ENCODE peak calls at places on chromosome 22, in five cellular contexts. J is Peyer's patch, W is psoas muscle, K is gastrocnemius medialis, S is right lobe of liver. N is an unnamed sample. For H3K4me1, the result is how much of the 10 kb centered on the place peaks cover.

GRCh38 chr22:28017859-28018258 is 98.8 kb upstream of the PITPNB start:
- DNase-seq in J (peak), W (peak), K (peak), S (no peak), N (no peak)

GRCh38 chr22:25726241-25726640 is 15.7 kb upstream of the MYO18B start:
- DNase-seq in J (peak), W (no peak), K (no peak), S (no peak), N (no peak)

GRCh38 chr22:48665286-48666010 is 1162.2 kb downstream of the BRD1 start:
- DNase-seq in J (no peak), W (peak), K (no peak), S (no peak), N (no peak)

GRCh38 chr22:49018601-49019000 is 809.1 kb downstream of the BRD1 start:
- DNase-seq in J (peak), W (no peak), K (no peak), S (no peak), N (no peak)

GRCh38 chr22:27997538-27997937 is 78.5 kb upstream of the PITPNB start:
- DNase-seq in J (no peak), W (peak), K (peak), S (peak), N (no peak)

GRCh38 chr22:41531422-41531727 is 12.9 kb downstream of the POLR3H start:
- DNase-seq in J (no peak), W (no peak), K (no peak), S (no peak), N (no peak)

GRCh38 chr22:28773461-28773867 is 969 bp downstream of the CCDC117 start:
- DNase-seq in J (no peak), W (no peak), K (no peak), S (no peak), N (no peak)

GRCh38 chr22:25383278-25383820 is 163.9 kb downstream of the CRYBB2 start:
- DNase-seq in J (no peak), W (no peak), K (no peak), S (no peak), N (no peak)

GRCh38 chr22:20441631-20442484 is 4.2 kb upstream of the SCARF2 start:
- DNase-seq in J (no peak), W (peak), K (no peak), S (peak), N (no peak)

GRCh38 chr22:22798232-22798616 is 89.4 kb upstream of the IGLL5 start:
- DNase-seq in J (no peak), W (no peak), K (no peak), S (no peak), N (no peak)

GRCh38 chr22:42282252-42282942 is 11.9 kb upstream of the TCF20 start:
- DNase-seq in J (peak), W (peak), K (no peak), S (peak), N (no peak)

GRCh38 chr22:46979506-46979905 is 217.1 kb downstream of the TBC1D22A start:
- DNase-seq in J (no peak), W (no peak), K (no peak), S (no peak), N (no peak)

GRCh38 chr22:48346911-48347310 is 1480.8 kb downstream of the BRD1 start:
- DNase-seq in J (no peak), W (peak), K (no peak), S (no peak), N (no peak)

GRCh38 chr22:36964110-36964509 is 50.7 kb downstream of the CSF2RB start:
- DNase-seq in J (no peak), W (no peak), K (no peak), S (no peak), N (no peak)

GRCh38 chr22:48301421-48301820 is 1526.3 kb downstream of the BRD1 start:
- DNase-seq in J (no peak), W (no peak), K (no peak), S (no peak), N (no peak)

GRCh38 chr22:39003165-39003638 is 10.9 kb upstream of the APOBEC3C start:
- DNase-seq in J (peak), W (peak), K (peak), S (peak), N (peak)

GRCh38 chr22:49268924-49269323 is 558.7 kb downstream of the BRD1 start:
- DNase-seq in J (no peak), W (no peak), K (no peak), S (no peak), N (no peak)

GRCh38 chr22:49004484-49005399 is 822.9 kb downstream of the BRD1 start:
- DNase-seq in J (peak), W (peak), K (no peak), S (no peak), N (no peak)

GRCh38 chr22:38218661-38219331 is 17.0 kb downstream of the MAFF start:
- DNase-seq in J (peak), W (peak), K (peak), S (peak), N (peak)

GRCh38 chr22:22770280-22770871 is 117.2 kb upstream of the IGLL5 start:
- DNase-seq in J (peak), W (no peak), K (no peak), S (peak), N (no peak)

GRCh38 chr22:39207141-39208012 is 37.4 kb downstream of the PDGFB start:
- DNase-seq in J (peak), W (no peak), K (no peak), S (no peak), N (no peak)

GRCh38 chr22:22113701-22114100 is 130.9 kb upstream of the VPREB1 start:
- DNase-seq in J (no peak), W (no peak), K (no peak), S (no peak), N (no peak)

GRCh38 chr22:42515896-42516295 is 3.7 kb downstream of the RRP7A start:
- DNase-seq in J (no peak), W (no peak), K (no peak), S (peak), N (no peak)

GRCh38 chr22:23203452-23204124 is 23.3 kb downstream of the BCR start:
- DNase-seq in J (no peak), W (no peak), K (no peak), S (no peak), N (no peak)

GRCh38 chr22:21568207-21569075 is 927 bp downstream of the UBE2L3 start:
- DNase-seq in J (peak), W (peak), K (peak), S (peak), N (no peak)

GRCh38 chr22:45642966-45643365 is 28.7 kb upstream of the ATXN10 start:
- DNase-seq in J (no peak), W (no peak), K (no peak), S (no peak), N (no peak)
- H3K4me1 ChIP-seq in J (under half), W (under half), K (under half), S (under half), N (under half)

GRCh38 chr22:32202539-32203180 is 2.2 kb downstream of the RFPL2 start:
- DNase-seq in J (peak), W (no peak), K (no peak), S (peak), N (no peak)
- H3K4me3 ChIP-seq in J (peak), W (peak), K (no peak), S (peak), N (peak)

GRCh38 chr22:35589071-35589735 is 27.9 kb downstream of the MB start:
- DNase-seq in J (no peak), W (peak), K (peak), S (peak), N (no peak)
- TF ChIP-seq CTCF in J (no peak), W (no peak), K (peak), S (no peak), N (no peak)

GRCh38 chr22:30317778-30318177 is 9.0 kb downstream of the TBC1D10A start:
- DNase-seq in J (no peak), W (no peak), K (no peak), S (no peak), N (no peak)

GRCh38 chr22:30318773-30319419 is 7.8 kb downstream of the TBC1D10A start:
- DNase-seq in J (no peak), W (no peak), K (no peak), S (no peak), N (no peak)

GRCh38 chr22:30314918-30315317 is 11.8 kb downstream of the TBC1D10A start:
- DNase-seq in J (no peak), W (no peak), K (no peak), S (no peak), N (no peak)

GRCh38 chr22:30313527-30314385 is 13.0 kb downstream of the TBC1D10A start:
- DNase-seq in J (no peak), W (no peak), K (no peak), S (no peak), N (no peak)

GRCh38 chr22:30315962-30316576 is 10.7 kb downstream of the TBC1D10A start:
- DNase-seq in J (no peak), W (no peak), K (no peak), S (no peak), N (no peak)
- H3K4me1 ChIP-seq in J (under half), W (under half), K (under half), S (under half), N (half or more)

GRCh38 chr22:50272103-50272782 is 2.1 kb upstream of the MAPK11 start:
- DNase-seq in J (no peak), W (no peak), K (no peak), S (no peak), N (no peak)
- H3K4me3 ChIP-seq in J (peak), W (peak), K (no peak), S (no peak), N (no peak)